ENCODE peak calls at places on chromosome 19, in five cellular contexts. X is prostate gland, S is Panc1, Y is cardiac muscle cell, H is ascending aorta. D is an unnamed sample.
A peak's percentile ranks its signal among the peaks of the same experiment; 100 is the strongest.

GRCh38 chr19:2291185-2291751 is 9.3 kb upstream of the PEAK3 start:
- DNase-seq in S (no peak), H (no peak), Y (peak; percentile 77), X (no peak), D (no peak)

GRCh38 chr19:58450836-58451357 is 525 bp upstream of the ZNF324B start:
- DNase-seq in X (peak; percentile 59), Y (no peak), S (no peak), H (no peak), D (no peak)

GRCh38 chr19:2461751-2462634 is 5.2 kb upstream of the LMNB2 start:
- DNase-seq in H (no peak), X (no peak), Y (peak; percentile 48), S (no peak), D (peak; percentile 57)

GRCh38 chr19:48344892-48345291 is 18.8 kb downstream of the TMEM143 start:
- DNase-seq in S (no peak), X (no peak), Y (no peak), H (no peak), D (no peak)

GRCh38 chr19:47228168-47228936 is 2.6 kb downstream of the BBC3 start:
- DNase-seq in H (peak; percentile 78), X (no peak), Y (peak; percentile 62), S (no peak), D (no peak)

GRCh38 chr19:33345163-33345562 is 28.3 kb upstream of the CEBPG start:
- DNase-seq in Y (no peak), S (no peak), X (no peak), H (no peak), D (no peak)

GRCh38 chr19:33734913-33735312 is 61.8 kb upstream of the KCTD15 start:
- DNase-seq in X (peak; percentile 36), S (no peak), H (no peak), Y (no peak), D (no peak)

GRCh38 chr19:8215783-8216182 is 6.6 kb downstream of the CERS4 start:
- DNase-seq in X (no peak), Y (no peak), S (no peak), H (no peak), D (no peak)

GRCh38 chr19:5111051-5111450 is 142.1 kb downstream of the KDM4B start:
- DNase-seq in X (no peak), Y (no peak), H (no peak), S (no peak), D (no peak)

GRCh38 chr19:6059396-6059947 is 50.8 kb downstream of the RFX2 start:
- DNase-seq in X (no peak), H (peak; percentile 37), Y (no peak), S (no peak), D (no peak)

GRCh38 chr19:9793051-9793591 is 24.6 kb upstream of the ZNF846 start:
- DNase-seq in H (peak; percentile 82), X (no peak), Y (no peak), S (no peak), D (no peak)

GRCh38 chr19:50331187-50332013 is 2.2 kb upstream of the KCNC3 start:
- DNase-seq in S (no peak), H (no peak), X (no peak), Y (no peak), D (no peak)

GRCh38 chr19:18342090-18342632 is 1.8 kb downstream of the PGPEP1 start:
- DNase-seq in Y (no peak), X (no peak), H (no peak), S (no peak), D (no peak)

GRCh38 chr19:18340990-18341868 is 831 bp downstream of the PGPEP1 start:
- DNase-seq in S (no peak), X (peak; percentile 51), Y (peak; percentile 29), H (peak; percentile 79), D (peak; percentile 66)

GRCh38 chr19:18346091-18346490 is 5.7 kb downstream of the PGPEP1 start:
- DNase-seq in Y (no peak), X (no peak), S (no peak), H (no peak), D (no peak)

GRCh38 chr19:18345296-18345695 is 4.9 kb downstream of the PGPEP1 start:
- DNase-seq in X (no peak), S (no peak), H (no peak), Y (no peak), D (no peak)

GRCh38 chr19:18344546-18344945 is 4.1 kb downstream of the PGPEP1 start:
- DNase-seq in X (no peak), H (no peak), Y (no peak), S (no peak), D (no peak)
- TF ChIP-seq CTCF in X (no peak), H (no peak), Y (no peak), S (no peak), D (no peak)

DNA sequence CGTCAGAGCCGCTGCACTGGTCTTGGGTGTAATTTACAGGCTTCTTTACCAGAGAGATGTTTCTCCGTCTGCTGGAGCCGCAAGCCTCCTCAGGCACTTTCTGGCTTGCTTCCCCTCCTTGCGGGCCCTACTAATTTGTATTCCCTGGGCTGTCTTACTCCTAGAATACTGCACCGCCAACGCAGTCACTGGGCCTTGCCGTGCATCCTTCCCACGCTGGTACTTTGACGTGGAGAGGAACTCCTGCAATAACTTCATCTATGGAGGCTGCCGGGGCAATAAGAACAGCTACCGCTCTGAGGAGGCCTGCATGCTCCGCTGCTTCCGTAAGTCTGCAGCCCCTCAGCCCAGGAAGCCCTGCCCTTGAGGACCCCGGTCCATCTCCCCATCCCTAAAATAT is 14.1 kb upstream of the C19orf33 start:
- DNase-seq in S (no peak), H (no peak), X (no peak), Y (no peak), D (no peak)
- H3K4me1 ChIP-seq in S (peaks cover 31% of the 10 kb centered on the region), H (no peaks in the 10 kb centered on the region), X (peaks cover 23% of the 10 kb centered on the region), Y (no peaks in the 10 kb centered on the region), D (peaks cover 14% of the 10 kb centered on the region)

GRCh38 chr19:31058676-31059075 is 290.6 kb downstream of the TSHZ3 start:
- DNase-seq in Y (no peak), X (no peak), S (no peak), H (no peak), D (no peak)

GRCh38 chr19:31054430-31054829 is 294.8 kb downstream of the TSHZ3 start:
- DNase-seq in S (peak; percentile 17), Y (peak; percentile 63), X (peak; percentile 46), H (no peak), D (no peak)

GRCh38 chr19:31055454-31055853 is 293.8 kb downstream of the TSHZ3 start:
- DNase-seq in Y (no peak), X (no peak), S (no peak), H (no peak), D (no peak)
- H3K27ac ChIP-seq in Y (no peak overlapping the region), X (no peak overlapping the region), S (no peak overlapping the region), H (no peak overlapping the region), D (no peak overlapping the region)

DNA sequence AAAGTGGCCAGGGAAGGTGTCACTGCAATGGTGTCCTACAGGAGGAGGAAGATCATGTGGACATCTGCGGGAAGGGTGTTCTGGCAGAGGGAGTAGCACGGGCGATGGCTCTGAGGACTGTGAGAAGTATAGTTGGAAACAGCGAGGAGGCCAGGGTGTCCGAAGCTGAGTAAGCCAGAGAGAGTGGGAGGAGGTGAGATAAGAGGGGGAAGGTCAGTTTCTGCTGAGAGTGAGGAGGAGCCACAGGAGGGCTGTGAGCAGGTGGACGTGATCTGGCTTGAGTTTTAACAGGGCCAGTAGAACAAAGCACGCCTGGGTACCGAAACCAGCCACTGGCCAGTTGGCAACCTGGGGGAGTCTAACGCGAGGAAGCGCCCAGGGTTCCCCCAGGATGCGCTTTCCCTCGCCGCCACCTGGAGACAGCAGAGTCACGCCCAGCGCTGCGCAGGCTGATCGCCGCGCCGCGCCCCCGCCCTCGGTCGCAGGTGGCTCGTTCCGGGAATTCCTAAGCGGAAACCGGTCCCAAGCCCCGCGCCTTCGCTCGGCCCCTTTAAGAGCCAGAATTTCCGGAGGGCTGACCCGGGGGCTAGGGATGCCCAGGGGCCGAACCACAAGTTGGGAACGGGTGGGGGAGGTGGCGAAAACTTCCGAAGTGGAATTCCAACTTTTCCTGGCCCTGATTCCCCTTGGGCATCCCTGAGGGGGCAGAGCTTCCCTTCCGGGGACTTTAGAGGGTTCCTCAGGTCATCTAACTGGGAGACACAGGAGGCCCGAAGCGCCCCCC is 1.1 kb upstream of the LSR start:
- DNase-seq in Y (peak; percentile 96), S (peak; percentile 53), X (peak; percentile 88), H (no peak), D (peak; percentile 88)
- TF ChIP-seq CTCF in Y (peak; percentile 13), S (peak; percentile 78), X (peak; percentile 84), H (no peak), D (peak; percentile 11)

GRCh38 chr19:35459414-35460082 is 11.5 kb downstream of the FFAR2 start:
- DNase-seq in S (no peak), X (no peak), Y (no peak), H (no peak), D (peak; percentile 60)
- H3K4me1 ChIP-seq in S (no peaks in the 10 kb centered on the region), X (no peaks in the 10 kb centered on the region), Y (peaks cover 5% of the 10 kb centered on the region), H (no peaks in the 10 kb centered on the region), D (peaks cover 7% of the 10 kb centered on the region)

GRCh38 chr19:3719868-3720532 is 11.8 kb downstream of the TJP3 start:
- DNase-seq in S (no peak), H (no peak), X (no peak), Y (no peak), D (no peak)

GRCh38 chr19:3721131-3721899 is 13.1 kb downstream of the TJP3 start:
- DNase-seq in H (peak; percentile 85), X (peak; percentile 81), S (no peak), Y (peak; percentile 93), D (peak; percentile 93)

GRCh38 chr19:3721900-3722442 is 13.8 kb downstream of the TJP3 start:
- DNase-seq in S (no peak), H (no peak), Y (no peak), X (no peak), D (no peak)

GRCh38 chr19:3722443-3723109 is 14.4 kb downstream of the TJP3 start:
- DNase-seq in X (peak; percentile 31), S (no peak), Y (peak; percentile 57), H (no peak), D (peak; percentile 48)

GRCh38 chr19:3720533-3720917 is 12.3 kb downstream of the TJP3 start:
- DNase-seq in X (no peak), Y (no peak), H (no peak), S (no peak), D (no peak)
- H3K27ac ChIP-seq in X (no peak overlapping the region), Y (no peak overlapping the region), H (no peak overlapping the region), S (no peak overlapping the region), D (no peak overlapping the region)

DNA sequence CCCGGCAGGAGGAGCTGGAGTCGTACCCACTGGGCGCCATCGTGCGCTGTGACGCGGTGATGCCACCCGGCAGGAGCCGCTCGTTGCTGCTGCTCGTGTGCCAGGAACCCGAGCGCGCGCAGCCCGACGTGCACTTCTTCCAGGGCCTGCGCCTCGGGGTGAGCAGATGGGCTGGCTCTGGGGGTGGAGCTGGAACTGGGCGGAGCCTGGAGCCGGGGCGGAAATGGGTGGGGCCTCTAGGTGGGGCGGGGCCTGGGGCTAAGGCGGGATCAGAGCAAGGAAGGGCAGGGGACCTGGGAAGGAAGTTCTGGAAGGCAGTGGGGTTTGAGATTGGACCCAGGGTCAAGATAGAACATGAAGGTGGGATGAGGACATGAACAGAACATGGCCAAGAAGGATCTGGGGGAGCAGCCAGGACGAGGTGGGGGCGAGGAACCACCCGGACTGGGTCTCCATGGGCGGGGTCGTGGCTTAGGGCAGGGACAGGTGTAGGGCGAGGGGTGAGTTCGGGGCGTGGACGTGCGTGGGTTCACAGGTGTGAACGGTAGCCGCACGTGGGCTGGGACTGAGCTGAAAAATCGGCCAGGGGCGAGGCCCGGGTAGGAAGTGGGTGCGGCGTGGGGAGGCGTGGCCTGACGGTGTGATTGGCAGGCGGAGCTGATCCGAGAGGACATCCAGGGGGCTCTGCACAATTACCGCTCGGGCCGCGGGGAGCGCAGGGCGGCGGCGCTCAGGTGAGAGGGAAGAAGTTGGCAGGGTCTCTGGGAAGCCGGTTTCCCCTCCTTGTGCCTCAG is 4.6 kb downstream of the EPS8L1 start:
- DNase-seq in H (no peak), S (no peak), X (peak; percentile 55), Y (peak; percentile 75), D (peak; percentile 86)
- TF ChIP-seq CTCF in H (no peak), S (no peak), X (no peak), Y (no peak), D (no peak)

D was measured in lung.